ENCODE peak calls at places on chromosomes 11 and 22, in five cellular contexts. M is neural progenitor cell, S is brain microvascular endothelial cell, R is psoas muscle, Y is sigmoid colon. T is an unnamed sample.

GRCh38 chr11:41878158-41878557 is 418.7 kb upstream of the LRRC4C start:
- DNase-seq in M (no peak), S (peak), R (no peak), Y (no peak), T (no peak)

GRCh38 chr11:85867751-85868150 is 12.6 kb downstream of the CCDC83 start:
- DNase-seq in M (no peak), S (peak), R (no peak), Y (no peak), T (peak)

GRCh38 chr11:75303544-75304224 is 47.8 kb downstream of the ARRB1 start:
- DNase-seq in M (no peak), S (no peak), R (peak), Y (peak), T (no peak)

GRCh38 chr11:114291847-114292680 is 4.1 kb upstream of the NNMT start:
- DNase-seq in M (no peak), S (peak), R (no peak), Y (no peak), T (peak)

GRCh38 chr11:15967166-15967565 is 389.2 kb downstream of the SOX6 start:
- DNase-seq in M (no peak), S (no peak), R (no peak), Y (no peak), T (peak)

GRCh38 chr11:95132956-95133355 is 43.3 kb downstream of the ENDOD1 start:
- DNase-seq in M (no peak), S (no peak), R (no peak), Y (no peak), T (no peak)

GRCh38 chr11:122305426-122305825 is 189.4 kb upstream of the BLID start:
- DNase-seq in M (no peak), S (no peak), R (no peak), Y (no peak), T (no peak)

GRCh38 chr11:86108146-86108545 is 39.3 kb upstream of the PICALM start:
- DNase-seq in M (no peak), S (no peak), R (no peak), Y (no peak), T (no peak)

GRCh38 chr22:41948142-41948541 is 1.2 kb upstream of the CENPM start:
- DNase-seq in M (no peak), S (no peak), R (no peak), Y (no peak), T (no peak)

GRCh38 chr22:41949297-41949965 is 2.5 kb upstream of the CENPM start:
- DNase-seq in M (no peak), S (no peak), R (no peak), Y (no peak), T (no peak)

GRCh38 chr22:41947181-41948080 is 479 bp upstream of the CENPM start:
- DNase-seq in M (no peak), S (no peak), R (no peak), Y (no peak), T (no peak)

GRCh38 chr22:41943661-41944209 is 3.2 kb downstream of the CENPM start:
- DNase-seq in M (no peak), S (peak), R (no peak), Y (no peak), T (peak)

GRCh38 chr22:41946360-41947180 is at the start of gene CENPM:
- DNase-seq in M (peak), S (peak), R (peak), Y (peak), T (peak)
- TF ChIP-seq CTCF in M (peak), S (peak), R (no peak), Y (no peak), T (peak)

GRCh38 chr11:125167954-125168821 is 3.6 kb downstream of the PKNOX2 start:
- DNase-seq in M (peak), S (no peak), R (no peak), Y (no peak), T (peak)
- H3K4me3 ChIP-seq in M (peak), S (peak), R (peak), Y (no peak), T (no peak)

GRCh38 chr11:45167283-45167682 is 20.8 kb downstream of the PRDM11 start:
- DNase-seq in M (no peak), S (no peak), R (no peak), Y (no peak), T (no peak)

GRCh38 chr11:45165806-45166603 is 19.6 kb downstream of the PRDM11 start:
- DNase-seq in M (no peak), S (no peak), R (no peak), Y (peak), T (no peak)

GRCh38 chr11:45163956-45164575 is 17.6 kb downstream of the PRDM11 start:
- DNase-seq in M (no peak), S (no peak), R (no peak), Y (peak), T (no peak)

GRCh38 chr11:45166604-45166897 is 20.1 kb downstream of the PRDM11 start:
- DNase-seq in M (no peak), S (no peak), R (no peak), Y (no peak), T (no peak)

GRCh38 chr11:45165386-45165785 is 18.9 kb downstream of the PRDM11 start:
- DNase-seq in M (no peak), S (no peak), R (no peak), Y (peak), T (no peak)
- TF ChIP-seq CTCF in M (no peak), S (no peak), R (no peak), Y (no peak), T (no peak)

GRCh38 chr11:1573077-1573846 is 1.2 kb upstream of the DUSP8 start:
- DNase-seq in M (no peak), S (no peak), R (no peak), Y (peak), T (no peak)
- H3K4me3 ChIP-seq in M (peak), S (no peak), R (peak), Y (peak), T (no peak)